ENCODE peak calls at places on chromosome 2, in nine cellular contexts. H is bronchial epithelial cell, D is MCF 10A, S is HFFc6, J is A549, U is GM20000, C is transverse colon, P is esophagus squamous epithelium, G is heart left ventricle. F is an unnamed sample.

GRCh38 chr2:69253893-69254292 is 133.1 kb downstream of the GFPT1 start:
- DNase-seq in U (no peak), C (peak; percentile 19), G (peak; percentile 25), S (peak; percentile 92), D (peak; percentile 90), H (peak; percentile 84), J (peak; percentile 99), P (no peak), F (no peak)

GRCh38 chr2:26846881-26847662 is 860 bp upstream of the DPYSL5 start:
- DNase-seq in H (no peak), U (peak; percentile 42), D (no peak), S (no peak), P (no peak), J (no peak), G (no peak), C (no peak), F (peak; percentile 21)

GRCh38 chr2:28716265-28716865 is 35.3 kb upstream of the PPP1CB start:
- DNase-seq in H (peak; percentile 99), J (peak; percentile 76), S (peak; percentile 89), P (no peak), D (peak; percentile 90), C (peak; percentile 54), U (peak; percentile 35), G (peak; percentile 32), F (no peak)

GRCh38 chr2:231890896-231891513 is 35.2 kb downstream of the NPPC start:
- DNase-seq in C (no peak), S (no peak), H (peak; percentile 73), D (peak; percentile 79), U (no peak), P (no peak), G (no peak), J (no peak), F (no peak)

GRCh38 chr2:23404426-23404825 is 19.4 kb downstream of the KLHL29 start:
- DNase-seq in H (peak; percentile 67), J (peak; percentile 80), P (no peak), G (peak; percentile 18), D (peak; percentile 64), C (peak; percentile 71), U (peak; percentile 57), S (peak; percentile 80), F (no peak)

GRCh38 chr2:138333677-138334076 is 167.9 kb upstream of the SPOPL start:
- DNase-seq in J (no peak), G (no peak), P (no peak), D (no peak), C (no peak), S (no peak), H (no peak), U (no peak), F (no peak)

GRCh38 chr2:213868526-213868925 is 542.3 kb upstream of the VWC2L start:
- DNase-seq in P (no peak), H (no peak), U (no peak), S (no peak), G (no peak), C (no peak), D (no peak), J (no peak), F (no peak)

GRCh38 chr2:113175101-113175628 is 1.4 kb downstream of the PSD4 start:
- DNase-seq in D (no peak), H (no peak), G (no peak), J (no peak), P (peak; percentile 17), C (peak; percentile 68), U (peak; percentile 89), S (no peak), F (no peak)

GRCh38 chr2:176140520-176141317 is 10.6 kb upstream of the HOXD4 start:
- DNase-seq in H (peak; percentile 25), D (peak; percentile 73), S (no peak), U (peak; percentile 94), G (peak; percentile 65), C (peak; percentile 76), J (peak; percentile 85), P (no peak), F (peak; percentile 92)

GRCh38 chr2:151544449-151544848 is 134.7 kb downstream of the RIF1 start:
- DNase-seq in G (no peak), P (no peak), C (no peak), H (no peak), U (no peak), D (no peak), J (no peak), S (no peak), F (no peak)

GRCh38 chr2:23199115-23199918 is 185.7 kb upstream of the KLHL29 start:
- DNase-seq in D (peak; percentile 62), J (peak; percentile 47), P (no peak), U (peak; percentile 18), S (peak; percentile 41), C (no peak), H (peak; percentile 6), G (no peak), F (peak; percentile 11)

GRCh38 chr2:20634430-20635095 is 16.3 kb downstream of the HS1BP3 start:
- DNase-seq in P (no peak), G (no peak), U (no peak), J (no peak), D (peak; percentile 76), S (peak; percentile 56), H (peak; percentile 58), C (no peak), F (no peak)

GRCh38 chr2:197358927-197359326 is 48.3 kb upstream of the ANKRD44 start:
- DNase-seq in C (no peak), S (peak; percentile 35), D (no peak), H (peak; percentile 26), U (no peak), G (no peak), P (no peak), J (no peak), F (no peak)

GRCh38 chr2:8694737-8695136 is 12.9 kb downstream of the ID2 start:
- DNase-seq in G (no peak), P (no peak), H (no peak), C (no peak), U (no peak), J (peak; percentile 37), D (no peak), S (no peak), F (no peak)
- TF ChIP-seq CTCF in G (no peak), P (no peak), H (no peak), C (no peak), U (no peak), J (no peak), D (no peak), S (no peak), F (no peak)

GRCh38 chr2:237626813-237627451 is 455 bp upstream of the LRRFIP1 start:
- DNase-seq in S (no peak), U (no peak), H (no peak), C (peak; percentile 20), P (no peak), D (no peak), J (no peak), G (no peak), F (peak; percentile 33)

GRCh38 chr2:237628482-237629187 is 1.2 kb downstream of the LRRFIP1 start:
- DNase-seq in D (no peak), H (no peak), G (no peak), C (no peak), U (no peak), S (no peak), J (no peak), P (no peak), F (no peak)

GRCh38 chr2:237629188-237629534 is 1.8 kb downstream of the LRRFIP1 start:
- DNase-seq in J (no peak), D (no peak), S (peak; percentile 44), P (no peak), C (no peak), H (no peak), U (no peak), G (no peak), F (no peak)

GRCh38 chr2:237625777-237626176 is 1.6 kb upstream of the LRRFIP1 start:
- DNase-seq in P (no peak), U (no peak), G (no peak), H (no peak), S (no peak), J (no peak), D (no peak), C (no peak), F (no peak)

GRCh38 chr2:237627463-237628321 is at the start of gene LRRFIP1:
- DNase-seq in J (no peak), C (peak; percentile 20), G (peak; percentile 66), H (no peak), S (no peak), P (no peak), D (no peak), U (no peak), F (peak; percentile 69)
- TF ChIP-seq CTCF in J (peak; percentile 8), C (no peak), G (no peak), H (no peak), S (peak; percentile 39), P (no peak), D (no peak), U (no peak), F (no peak)

DNA sequence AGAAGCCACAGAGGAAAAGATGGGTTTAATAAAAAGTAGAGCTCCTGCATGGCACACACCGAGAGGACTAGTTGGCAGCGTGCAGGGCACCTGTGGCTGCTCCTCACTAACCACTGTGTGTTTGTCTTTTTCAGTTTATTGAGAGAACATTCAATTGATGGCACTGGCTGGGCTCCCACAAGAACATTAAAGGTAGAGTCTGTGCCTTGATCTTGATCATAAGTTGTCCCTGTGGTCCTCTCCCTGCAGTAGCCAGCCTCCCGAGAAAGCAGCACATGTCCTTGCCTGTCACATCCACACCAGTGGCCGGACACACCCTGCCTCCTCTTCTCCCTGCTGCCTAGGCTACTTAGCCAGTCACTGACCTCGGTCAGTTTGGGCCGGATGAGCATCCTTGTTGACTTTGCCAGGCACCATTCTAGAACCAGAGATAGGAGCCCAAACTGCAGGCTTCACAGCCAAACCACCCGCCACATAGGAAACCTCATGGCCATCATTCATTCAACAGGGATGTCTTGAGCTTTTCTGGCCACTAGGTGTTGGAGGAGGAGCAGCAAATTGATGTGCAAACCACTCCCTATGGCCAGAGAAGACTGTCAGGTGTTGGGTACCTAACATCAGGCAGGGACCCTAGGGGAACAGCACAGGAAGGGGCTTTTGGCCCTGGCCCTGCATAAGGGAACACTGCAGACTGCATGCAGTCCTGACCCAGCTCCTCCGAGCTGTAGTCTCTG is 30.2 kb upstream of the SCLY start:
- DNase-seq in G (no peak), C (no peak), D (no peak), S (no peak), J (no peak), H (no peak), U (no peak), P (no peak), F (no peak)
- TF ChIP-seq CTCF in G (no peak), C (no peak), D (no peak), S (peak; percentile 30), J (no peak), H (no peak), U (no peak), P (no peak), F (no peak)

GRCh38 chr2:98188351-98189046 is 101.5 kb downstream of the VWA3B start:
- DNase-seq in U (peak; percentile 15), G (no peak), J (no peak), P (no peak), S (no peak), H (peak; percentile 79), D (peak; percentile 44), C (no peak), F (no peak)

GRCh38 chr2:98187194-98187593 is 100.2 kb downstream of the VWA3B start:
- DNase-seq in J (no peak), C (no peak), G (no peak), S (no peak), P (no peak), D (no peak), H (no peak), U (no peak), F (no peak)

DNA sequence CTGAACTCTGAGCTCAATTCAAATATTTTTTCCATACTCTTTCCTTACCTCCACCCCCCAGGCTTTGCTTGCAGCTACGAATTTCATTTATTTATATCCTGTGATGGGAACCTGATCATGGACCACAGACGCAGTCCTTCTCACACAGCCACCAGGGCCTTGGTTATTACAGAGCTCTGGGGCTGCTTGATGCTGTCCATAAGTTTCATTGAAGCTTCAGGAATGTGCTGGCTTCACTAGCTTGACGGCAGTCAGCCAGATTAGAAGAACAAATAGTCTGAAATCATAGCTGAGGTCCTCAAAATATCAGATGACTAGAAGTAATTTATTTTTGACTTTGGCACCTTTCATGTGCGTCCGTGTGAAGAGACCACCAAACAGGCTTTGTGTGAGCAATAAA is 104.9 kb downstream of the VWA3B start:
- DNase-seq in J (no peak), G (no peak), H (no peak), C (no peak), D (no peak), P (no peak), U (no peak), S (no peak), F (no peak)
- TF ChIP-seq CTCF in J (no peak), G (no peak), H (no peak), C (no peak), D (no peak), P (no peak), U (no peak), S (no peak), F (no peak)